ENCODE peak calls at places on chromosomes 5 and 9, in four cellular contexts. C is CD8-positive, alpha-beta T cell; J is prostate gland; V is astrocyte of the spinal cord. Y is an unnamed sample.

GRCh38 chr9:135334953-135335460 is 144.6 kb upstream of the PPP1R26 start:
- DNase-seq in J (no peak), C (no peak), V (no peak), Y (no peak)

GRCh38 chr5:21834863-21835262 is 1018.3 kb downstream of the CDH12 start:
- DNase-seq in V (no peak), J (no peak), C (no peak), Y (no peak)

GRCh38 chr5:140348104-140348503 is 1.7 kb upstream of the HBEGF start:
- DNase-seq in C (no peak), V (no peak), J (peak; percentile 42), Y (no peak)

GRCh38 chr5:141094481-141095262 is at the start of gene PCDHB2:
- DNase-seq in C (no peak), V (peak; percentile 1), J (peak; percentile 16), Y (no peak)

GRCh38 chr5:12292610-12293204 is 388.5 kb upstream of the CTNND2 start:
- DNase-seq in C (no peak), V (peak; percentile 17), J (no peak), Y (no peak)

GRCh38 chr5:169695025-169695625 is 58.0 kb downstream of the DOCK2 start:
- DNase-seq in J (no peak), C (no peak), V (no peak), Y (no peak)

GRCh38 chr5:95734156-95734555 is 3.0 kb downstream of the RHOBTB3 start:
- DNase-seq in V (no peak), J (no peak), C (no peak), Y (no peak)

GRCh38 chr9:137326436-137327060 is 24.5 kb upstream of the NRARP start:
- DNase-seq in V (no peak), J (no peak), C (no peak), Y (peak; percentile 89)

GRCh38 chr9:107929439-107929838 is 439.9 kb upstream of the KLF4 start:
- DNase-seq in C (no peak), V (peak; percentile 31), J (peak; percentile 58), Y (peak; percentile 79)

GRCh38 chr5:122942164-122942914 is 94.2 kb downstream of the PPIC start:
- DNase-seq in C (no peak), V (peak; percentile 19), J (no peak), Y (no peak)

GRCh38 chr9:118129541-118129940 is 425.3 kb downstream of the TLR4 start:
- DNase-seq in J (no peak), V (no peak), C (no peak), Y (no peak)

GRCh38 chr5:6634327-6634713 is 1.1 kb downstream of the SRD5A1 start:
- DNase-seq in C (no peak), V (peak; percentile 23), J (no peak), Y (no peak)

GRCh38 chr5:147391781-147392180 is 118.1 kb downstream of the DPYSL3 start:
- DNase-seq in V (peak; percentile 79), C (no peak), J (no peak), Y (no peak)

GRCh38 chr5:168311061-168311566 is 19.7 kb downstream of the WWC1 start:
- DNase-seq in J (no peak), V (no peak), C (no peak), Y (no peak)

GRCh38 chr5:159341914-159342313 is 11.6 kb upstream of the IL12B start:
- DNase-seq in C (peak; percentile 60), J (peak; percentile 89), V (peak; percentile 70), Y (peak; percentile 87)

GRCh38 chr5:143968071-143968878 is 156.3 kb downstream of the HMHB1 start:
- DNase-seq in V (peak; percentile 73), J (peak; percentile 4), C (no peak), Y (no peak)

GRCh38 chr5:122775713-122776084 is 819 bp downstream of the SNX2 start:
- DNase-seq in J (no peak), V (peak; percentile 33), C (no peak), Y (no peak)

GRCh38 chr5:150350524-150351344 is 6.8 kb upstream of the TCOF1 start:
- DNase-seq in J (peak; percentile 23), C (peak; percentile 29), V (peak; percentile 54), Y (peak; percentile 77)

GRCh38 chr5:53481354-53481886 is 991 bp downstream of the FST start:
- DNase-seq in C (no peak), V (peak; percentile 47), J (no peak), Y (no peak)

GRCh38 chr5:52077941-52078825 is 694.9 kb downstream of the ISL1 start:
- DNase-seq in J (no peak), C (no peak), V (no peak), Y (no peak)

GRCh38 chr5:75510417-75510835 is 1.0 kb downstream of the CERT1 start:
- DNase-seq in C (no peak), V (peak; percentile 38), J (no peak), Y (peak; percentile 47)

GRCh38 chr9:134778841-134779411 is 101.7 kb upstream of the FCN2 start:
- DNase-seq in J (peak; percentile 44), V (peak; percentile 58), C (no peak), Y (no peak)

GRCh38 chr9:70340572-70340971 is 73.9 kb downstream of the KLF9 start:
- DNase-seq in J (no peak), C (no peak), V (peak; percentile 55), Y (no peak)

GRCh38 chr5:132363431-132364112 is 5.9 kb upstream of the SLC22A5 start:
- DNase-seq in C (no peak), V (peak; percentile 81), J (peak; percentile 76), Y (no peak)

GRCh38 chr5:93611510-93611899 is 28.5 kb downstream of the NR2F1 start:
- DNase-seq in J (no peak), V (peak; percentile 33), C (no peak), Y (no peak)

GRCh38 chr5:29899583-29899982 is 1293.9 kb upstream of the CDH6 start:
- DNase-seq in J (no peak), C (no peak), V (no peak), Y (no peak)

GRCh38 chr9:23659346-23660006 is 166.6 kb downstream of the ELAVL2 start:
- DNase-seq in V (no peak), C (no peak), J (no peak), Y (no peak)

GRCh38 chr9:33466565-33467495 is 6.9 kb downstream of the NOL6 start:
- DNase-seq in J (peak; percentile 64), C (peak; percentile 85), V (peak; percentile 29), Y (no peak)

GRCh38 chr5:39423331-39423751 is 1.4 kb downstream of the DAB2 start:
- DNase-seq in J (no peak), C (no peak), V (no peak), Y (no peak)

GRCh38 chr5:135541969-135542502 is 6.3 kb upstream of the NEUROG1 start:
- DNase-seq in V (no peak), J (no peak), C (no peak), Y (no peak)

GRCh38 chr5:36691993-36692392 is 85.6 kb downstream of the SLC1A3 start:
- DNase-seq in V (peak; percentile 49), J (no peak), C (no peak), Y (no peak)

GRCh38 chr5:62780888-62781287 is 202.3 kb downstream of the LRRC70 start:
- DNase-seq in J (no peak), C (no peak), V (no peak), Y (no peak)

GRCh38 chr9:102237520-102237919 is 499.1 kb upstream of the GRIN3A start:
- DNase-seq in J (no peak), V (no peak), C (no peak), Y (no peak)

GRCh38 chr5:80195837-80196400 is 59.9 kb downstream of the SERINC5 start:
- DNase-seq in J (no peak), V (no peak), C (no peak), Y (no peak)

GRCh38 chr5:76544268-76544926 is 78.8 kb downstream of the F2RL2 start:
- DNase-seq in C (peak; percentile 52), J (peak; percentile 53), V (peak; percentile 34), Y (peak; percentile 52)

GRCh38 chr9:116312221-116312620 is 158.6 kb downstream of the PAPPA start:
- DNase-seq in J (no peak), V (peak; percentile 30), C (no peak), Y (no peak)

DNA sequence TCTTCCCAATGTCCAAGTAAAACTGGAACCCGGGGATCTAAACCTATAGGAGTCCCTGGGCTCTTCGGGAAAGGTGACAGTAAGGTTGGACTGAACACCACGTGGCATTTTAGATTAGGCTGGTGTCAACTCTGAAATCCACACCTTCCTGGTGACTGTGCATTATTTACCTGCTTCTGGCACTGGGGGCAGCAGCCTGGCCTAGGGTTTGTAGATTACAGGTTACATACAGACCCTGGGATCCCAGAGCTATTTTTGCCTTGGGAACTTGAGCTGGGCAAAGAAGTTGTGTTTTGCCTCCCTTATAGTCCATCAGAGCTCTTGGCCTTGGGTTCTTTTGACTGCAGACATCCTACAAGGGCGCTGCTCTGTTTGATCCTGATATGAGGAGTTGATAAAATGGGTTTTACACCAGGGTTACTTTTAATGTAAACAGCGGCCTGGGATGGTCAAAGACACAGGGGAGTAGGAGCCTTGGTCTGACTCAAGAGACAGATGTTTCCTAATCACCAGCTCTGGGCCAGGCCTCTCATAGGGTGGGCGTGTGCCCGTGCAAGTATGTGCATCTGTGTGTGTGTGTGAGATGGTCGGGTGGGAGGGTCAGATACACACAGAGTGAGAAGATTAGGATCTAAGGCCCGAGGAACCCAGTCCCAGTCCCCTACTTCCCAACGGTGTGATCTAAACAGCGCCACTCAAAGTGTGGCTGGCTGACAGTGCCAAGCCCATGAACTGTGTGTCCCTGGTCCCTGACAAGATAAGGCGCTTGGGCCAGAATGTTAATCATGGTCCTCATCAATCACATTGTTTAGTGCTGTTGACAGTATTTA is 173.4 kb downstream of the DAB2IP start:
- DNase-seq in V (no peak), C (no peak), J (no peak), Y (no peak)
- TF ChIP-seq CTCF in V (no peak), C (no peak), J (no peak), Y (no peak)

GRCh38 chr9:93586290-93587057 is 10.1 kb downstream of the PHF2 start:
- DNase-seq in C (no peak), V (no peak), J (no peak), Y (no peak)

GRCh38 chr9:93588641-93589609 is 12.5 kb downstream of the PHF2 start:
- DNase-seq in C (no peak), J (no peak), V (no peak), Y (no peak)

GRCh38 chr9:93587284-93587650 is 10.9 kb downstream of the PHF2 start:
- DNase-seq in V (no peak), J (no peak), C (no peak), Y (no peak)

GRCh38 chr9:93589688-93590087 is 13.3 kb downstream of the PHF2 start:
- DNase-seq in C (no peak), J (no peak), V (peak; percentile 26), Y (no peak)

GRCh38 chr9:93587651-93588347 is 11.4 kb downstream of the PHF2 start:
- DNase-seq in C (no peak), V (no peak), J (no peak), Y (peak; percentile 26)
- TF ChIP-seq CTCF in C (no peak), V (peak; percentile 31), J (no peak), Y (peak; percentile 17)

GRCh38 chr5:111226556-111226955 is 2.4 kb downstream of the CAMK4 start:
- DNase-seq in V (no peak), J (no peak), C (no peak), Y (no peak)
- TF ChIP-seq CTCF in V (no peak), J (no peak), C (no peak), Y (no peak)

DNA sequence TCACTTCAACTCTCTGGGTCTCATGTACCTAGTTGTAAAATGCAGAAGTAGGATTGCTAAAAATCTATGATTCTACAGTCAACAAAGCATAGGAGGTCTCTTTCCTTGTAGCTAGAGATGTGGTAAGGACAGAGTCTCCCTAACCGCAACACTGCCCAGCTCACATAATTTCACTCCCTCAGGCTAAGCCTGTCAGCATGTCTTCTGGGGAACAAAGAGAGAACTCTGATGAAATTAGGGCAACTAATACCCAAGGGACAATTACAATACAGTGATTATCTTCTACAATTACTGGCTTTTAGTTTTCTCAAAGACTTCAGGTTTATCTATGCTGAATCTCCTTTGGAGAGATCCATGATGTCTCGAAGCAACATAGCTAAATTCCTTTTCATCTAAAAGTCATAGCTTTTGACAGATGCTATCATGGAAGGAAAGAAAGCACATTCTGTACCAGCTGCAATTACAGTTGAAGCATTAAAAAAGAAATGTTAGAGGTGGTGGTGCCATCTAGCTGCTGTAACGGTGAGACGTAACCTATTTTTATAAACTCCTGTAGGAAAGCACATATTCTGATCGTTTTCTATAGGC is 141.1 kb upstream of the TARS1 start:
- DNase-seq in C (no peak), V (peak; percentile 79), J (peak; percentile 7), Y (no peak)
- TF ChIP-seq CTCF in C (no peak), V (peak; percentile 61), J (peak; percentile 47), Y (no peak)